ENCODE peak calls at places on chromosomes 3 and 15, in four cellular contexts. Q is HepG2, D is A549, M is GM12878. W is an unnamed sample.

GRCh38 chr3:19866751-19867347 is 67.2 kb downstream of the EFHB start:
- DNase-seq in Q (peak), D (peak), M (peak), W (peak)

GRCh38 chr3:111856501-111856900 is 2.6 kb upstream of the PHLDB2 start:
- DNase-seq in Q (no peak), D (no peak), M (no peak), W (no peak)

GRCh38 chr3:37861540-37862051 is at the start of gene CTDSPL:
- DNase-seq in Q (peak), D (peak), M (no peak), W (peak)

GRCh38 chr3:187714404-187714979 is 12.1 kb upstream of the RTP2 start:
- DNase-seq in Q (peak), D (peak), M (no peak), W (peak)

GRCh38 chr3:59839810-59840515 is 790.1 kb upstream of the CFAP20DC start:
- DNase-seq in Q (no peak), D (no peak), M (peak), W (no peak)

GRCh38 chr3:195774917-195775316 is 36.8 kb downstream of the MUC4 start:
- DNase-seq in Q (peak), D (peak), M (no peak), W (peak)

GRCh38 chr3:195046441-195046840 is 224.5 kb downstream of the XXYLT1 start:
- DNase-seq in Q (no peak), D (no peak), M (no peak), W (no peak)

GRCh38 chr3:94862703-94863102 is 799.8 kb downstream of the NSUN3 start:
- DNase-seq in Q (peak), D (peak), M (no peak), W (peak)

GRCh38 chr3:7637694-7638093 is 776.8 kb downstream of the GRM7 start:
- DNase-seq in Q (no peak), D (no peak), M (no peak), W (no peak)

GRCh38 chr15:75149911-75150709 is 51.6 kb upstream of the C15orf39 start:
- DNase-seq in Q (no peak), D (peak), M (no peak), W (peak)

GRCh38 chr3:115217678-115218451 is 70.8 kb upstream of the ZBTB20 start:
- DNase-seq in Q (peak), D (peak), M (no peak), W (peak)

GRCh38 chr15:77118787-77119410 is 48.0 kb upstream of the TSPAN3 start:
- DNase-seq in Q (peak), D (peak), M (peak), W (no peak)

GRCh38 chr15:35872577-35872976 is 326.6 kb upstream of the DPH6 start:
- DNase-seq in Q (no peak), D (no peak), M (no peak), W (no peak)

DNA sequence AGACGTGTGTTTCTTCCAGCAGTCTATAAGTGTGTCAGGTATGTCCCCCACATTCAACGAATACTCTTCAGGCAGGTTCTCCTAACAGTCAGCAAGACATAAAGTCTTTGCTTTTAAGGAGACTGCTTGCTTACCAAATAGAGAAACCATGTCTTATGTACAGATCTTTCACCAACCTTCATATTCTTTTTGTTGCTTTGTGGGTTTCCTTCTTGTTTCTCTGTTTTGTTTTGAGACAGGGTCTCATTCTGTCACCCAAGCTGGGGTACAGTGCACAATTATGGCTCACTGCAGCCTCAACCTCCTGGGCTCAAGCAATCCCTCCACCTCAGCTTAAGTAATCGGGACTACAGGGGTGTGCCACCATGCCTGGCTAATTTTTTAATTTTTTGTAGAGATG is 14.3 kb downstream of the DYNC1LI1 start:
- DNase-seq in Q (no peak), D (no peak), M (no peak), W (no peak)
- TF ChIP-seq JUNB in Q (no peak), D (no peak), M (no peak), W (no peak)

DNA sequence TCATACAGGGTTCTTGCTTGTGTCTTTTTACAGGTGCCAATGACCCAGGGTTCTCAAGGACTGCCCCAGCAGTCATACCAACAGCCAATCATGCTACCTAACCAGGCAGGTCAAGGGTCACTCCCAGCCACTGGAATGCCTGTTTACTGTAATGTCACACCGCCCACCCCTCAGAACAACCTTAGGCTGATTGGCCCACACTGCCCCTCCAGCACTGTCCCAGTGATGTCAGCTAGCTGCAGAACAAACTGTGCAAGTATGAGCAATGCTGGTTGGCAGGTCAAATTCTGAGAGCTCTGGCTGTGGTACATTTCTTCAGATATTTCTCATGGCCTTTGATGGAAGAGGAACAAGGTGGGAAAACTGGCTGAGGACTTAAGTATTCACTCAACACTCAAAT is 154.3 kb downstream of the ARPP21 start:
- DNase-seq in Q (no peak), D (no peak), M (no peak), W (no peak)
- TF ChIP-seq CHD2 in Q (no peak), D (no peak), M (no peak), W (no peak)

GRCh38 chr15:48928877-48929538 is 34.7 kb downstream of the SHC4 start:
- DNase-seq in Q (no peak), D (no peak), M (no peak), W (no peak)
- TF ChIP-seq JUNB in Q (no peak), D (no peak), M (no peak), W (no peak)

GRCh38 chr3:87298111-87298718 is 21.8 kb upstream of the POU1F1 start:
- DNase-seq in Q (peak), D (peak), M (no peak), W (peak)
- TF ChIP-seq CHD2 in Q (no peak), D (no peak), M (no peak), W (no peak)

W was measured in K562.